ENCODE peak calls at places on chromosomes 4 and X, in seven cellular contexts. B is GM23338, Y is hepatocyte, C is GM23248, D is PC-3, L is HCT116, S is OCI-LY7. K is an unnamed sample.
A peak's percentile ranks its signal among the peaks of the same experiment; 100 is the strongest.

GRCh38 chrX:108134724-108135123 is 43.1 kb downstream of the ATG4A start:
- DNase-seq in B (peak; percentile 24), Y (no peak), C (no peak), D (no peak), L (no peak), S (no peak), K (no peak)

GRCh38 chr4:2834001-2834921 is 9.4 kb upstream of the ADD1 start:
- DNase-seq in B (no peak), Y (peak; percentile 3), C (no peak), D (no peak), L (no peak), S (no peak), K (no peak)

GRCh38 chrX:151899622-151900021 is 13.1 kb upstream of the MAGEA4 start:
- DNase-seq in B (no peak), Y (no peak), C (peak; percentile 59), D (no peak), L (no peak), S (no peak), K (no peak)

GRCh38 chr4:108947526-108947925 is 184.7 kb upstream of the ETNPPL start:
- DNase-seq in B (no peak), Y (no peak), C (no peak), D (no peak), L (no peak), S (no peak), K (no peak)

GRCh38 chr4:56320293-56320692 is 67.0 kb downstream of the AASDH start:
- DNase-seq in B (no peak), Y (no peak), C (peak; percentile 64), D (peak; percentile 72), L (no peak), S (no peak), K (no peak)

GRCh38 chrX:21958888-21959287 is 18.4 kb downstream of the SMS start:
- DNase-seq in B (no peak), Y (no peak), C (peak; percentile 34), D (no peak), L (no peak), S (no peak), K (no peak)

GRCh38 chr4:121195649-121196048 is 31.5 kb upstream of the TNIP3 start:
- DNase-seq in B (no peak), Y (no peak), C (no peak), D (no peak), L (no peak), S (no peak), K (no peak)

GRCh38 chrX:110430293-110431076 is 71.8 kb downstream of the RTL9 start:
- DNase-seq in B (no peak), Y (no peak), C (no peak), D (no peak), L (no peak), S (no peak), K (no peak)

GRCh38 chr4:53021709-53022108 is 159.6 kb downstream of the RASL11B start:
- DNase-seq in B (no peak), Y (no peak), C (no peak), D (no peak), L (no peak), S (no peak), K (no peak)

GRCh38 chrX:37984880-37985279 is 21.5 kb upstream of the SYTL5 start:
- DNase-seq in B (no peak), Y (no peak), C (no peak), D (no peak), L (no peak), S (no peak), K (no peak)

GRCh38 chrX:37989304-37989703 is 17.0 kb upstream of the SYTL5 start:
- DNase-seq in B (no peak), Y (no peak), C (no peak), D (no peak), L (no peak), S (no peak), K (no peak)

GRCh38 chrX:37986893-37987292 is 19.5 kb upstream of the SYTL5 start:
- DNase-seq in B (no peak), Y (no peak), C (peak; percentile 51), D (peak; percentile 48), L (no peak), S (no peak), K (no peak)
- H3K9me2 ChIP-seq in B (no peaks in the 10 kb centered on the region), Y (no peaks in the 10 kb centered on the region), C (no peaks in the 10 kb centered on the region), D (no peaks in the 10 kb centered on the region), L (no peaks in the 10 kb centered on the region), S (no peaks in the 10 kb centered on the region), K (no peaks in the 10 kb centered on the region)

GRCh38 chr4:162705130-162705803 is 461.4 kb downstream of the NAF1 start:
- DNase-seq in B (no peak), Y (no peak), C (no peak), D (no peak), L (no peak), S (no peak), K (no peak)

GRCh38 chr4:162700815-162701361 is 465.8 kb downstream of the NAF1 start:
- DNase-seq in B (no peak), Y (no peak), C (no peak), D (no peak), L (no peak), S (no peak), K (no peak)

GRCh38 chr4:162707962-162708361 is 458.7 kb downstream of the NAF1 start:
- DNase-seq in B (no peak), Y (no peak), C (no peak), D (no peak), L (no peak), S (no peak), K (no peak)

GRCh38 chr4:162706677-162707076 is 460.0 kb downstream of the NAF1 start:
- DNase-seq in B (no peak), Y (no peak), C (no peak), D (no peak), L (no peak), S (no peak), K (no peak)

GRCh38 chr4:162706051-162706450 is 460.6 kb downstream of the NAF1 start:
- DNase-seq in B (no peak), Y (no peak), C (no peak), D (no peak), L (no peak), S (no peak), K (no peak)
- H3K27ac ChIP-seq in B (no peak overlapping the region), Y (no peak overlapping the region), C (no peak overlapping the region), D (no peak overlapping the region), L (no peak overlapping the region), S (no peak overlapping the region), K (no peak overlapping the region)

GRCh38 chr4:66688674-66689073 is 856.6 kb downstream of the CENPC start:
- DNase-seq in B (peak; percentile 6), Y (peak; percentile 27), C (peak; percentile 1), D (peak; percentile 67), L (no peak), S (peak; percentile 30), K (no peak)
- H3K9me2 ChIP-seq in B (no peaks in the 10 kb centered on the region), Y (no peaks in the 10 kb centered on the region), C (no peaks in the 10 kb centered on the region), D (no peaks in the 10 kb centered on the region), L (no peaks in the 10 kb centered on the region), S (no peaks in the 10 kb centered on the region), K (no peaks in the 10 kb centered on the region)

GRCh38 chr4:87117730-87118075 is 102.7 kb downstream of the KLHL8 start:
- DNase-seq in B (no peak), Y (no peak), C (no peak), D (no peak), L (no peak), S (no peak), K (no peak)
- H3K27ac ChIP-seq in B (peak overlapping the region; percentile 34), Y (peak overlapping the region; percentile 53), C (no peak overlapping the region), D (no peak overlapping the region), L (no peak overlapping the region), S (no peak overlapping the region), K (no peak overlapping the region)

DNA sequence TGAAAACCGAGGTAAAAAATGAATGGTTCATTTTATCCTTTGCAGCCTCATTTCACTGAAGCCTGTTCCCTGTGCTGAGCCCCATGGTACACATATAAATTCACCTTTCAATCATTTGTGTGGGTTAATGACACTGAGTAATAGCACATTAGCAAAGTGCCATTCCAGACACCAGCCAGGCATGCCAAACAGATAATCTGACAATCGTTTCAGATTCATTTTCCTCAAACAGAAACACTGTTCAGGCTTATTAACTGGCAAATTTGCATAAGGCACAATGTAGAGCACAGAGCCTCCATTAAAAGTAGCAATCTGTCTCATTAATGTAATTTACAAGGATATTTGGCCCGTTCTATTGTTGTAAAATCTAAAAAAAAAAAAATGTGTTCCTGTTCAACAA is 76.2 kb downstream of the UNC5C start:
- DNase-seq in B (no peak), Y (no peak), C (no peak), D (no peak), L (no peak), S (no peak), K (no peak)
- H3K9me2 ChIP-seq in B (no peaks in the 10 kb centered on the region), Y (no peaks in the 10 kb centered on the region), C (no peaks in the 10 kb centered on the region), D (no peaks in the 10 kb centered on the region), L (no peaks in the 10 kb centered on the region), S (no peaks in the 10 kb centered on the region), K (no peaks in the 10 kb centered on the region)